ENCODE peak calls at places on chromosome X, in four cellular contexts. V is C1 segment of cervical spinal cord; U is AG09319; J is effector memory CD8-positive, alpha-beta T cell. F is an unnamed sample.

GRCh38 chrX:39729834-39730670 is 367.7 kb downstream of the BCOR start:
- DNase-seq in U (no peak), V (no peak), J (no peak), F (no peak)

GRCh38 chrX:133726211-133726630 is 259.2 kb downstream of the GPC3 start:
- DNase-seq in V (no peak), U (peak), J (no peak), F (no peak)

GRCh38 chrX:9464435-9465371 is at the start of gene TBL1X:
- DNase-seq in U (peak), J (peak), V (no peak), F (no peak)

GRCh38 chrX:86806786-86807185 is 658.5 kb downstream of the DACH2 start:
- DNase-seq in U (no peak), J (no peak), V (no peak), F (no peak)

GRCh38 chrX:136214551-136214950 is 36.6 kb downstream of the MAP7D3 start:
- DNase-seq in J (no peak), U (no peak), V (no peak), F (peak)

GRCh38 chrX:65677954-65678469 is 10.6 kb downstream of the MSN start:
- DNase-seq in U (peak), J (no peak), V (no peak), F (peak)

GRCh38 chrX:68710870-68711576 is 63.6 kb downstream of the STARD8 start:
- DNase-seq in J (no peak), V (no peak), U (peak), F (peak)

GRCh38 chrX:132802033-132802432 is 156.4 kb downstream of the HS6ST2 start:
- DNase-seq in V (no peak), J (no peak), U (no peak), F (no peak)

GRCh38 chrX:47148946-47149345 is 3.9 kb downstream of the RBM10 start:
- DNase-seq in U (no peak), J (no peak), V (no peak), F (no peak)

GRCh38 chrX:34918856-34919255 is 23.7 kb upstream of the FAM47B start:
- DNase-seq in V (no peak), U (peak), J (no peak), F (peak)

GRCh38 chrX:15177316-15177715 is 92.6 kb downstream of the ASB9 start:
- DNase-seq in V (no peak), J (no peak), U (no peak), F (no peak)

GRCh38 chrX:136779346-136779781 is 1.4 kb downstream of the ARHGEF6 start:
- DNase-seq in U (no peak), J (peak), V (no peak), F (no peak)

GRCh38 chrX:134373736-134374135 is 86.2 kb upstream of the HPRT1 start:
- DNase-seq in V (no peak), U (no peak), J (no peak), F (no peak)

GRCh38 chrX:29687687-29688086 is 527.7 kb upstream of the MAGEB2 start:
- DNase-seq in V (no peak), U (no peak), J (no peak), F (no peak)

GRCh38 chrX:153400146-153401132 is 711 bp downstream of the PNMA6E start:
- DNase-seq in J (peak), V (no peak), U (no peak), F (peak)

GRCh38 chrX:24146283-24146865 is 3.2 kb upstream of the ZFX start:
- DNase-seq in V (no peak), U (no peak), J (no peak), F (no peak)

GRCh38 chrX:88135735-88136134 is 611.3 kb upstream of the CPXCR1 start:
- DNase-seq in V (no peak), U (no peak), J (no peak), F (no peak)

GRCh38 chrX:96435636-96436035 is 249.0 kb upstream of the DIAPH2 start:
- DNase-seq in J (no peak), U (no peak), V (no peak), F (no peak)

GRCh38 chrX:2756534-2756933 is 4.7 kb downstream of the XG start:
- DNase-seq in V (no peak), J (no peak), U (no peak), F (no peak)

GRCh38 chrX:67585401-67585800 is 41.6 kb downstream of the AR start:
- DNase-seq in U (no peak), V (no peak), J (no peak), F (no peak)

GRCh38 chrX:101677028-101677427 is 17.4 kb upstream of the ARMCX2 start:
- DNase-seq in V (no peak), U (no peak), J (no peak), F (no peak)

GRCh38 chrX:39972340-39972739 is 125.4 kb downstream of the BCOR start:
- DNase-seq in U (no peak), V (no peak), J (no peak), F (no peak)

GRCh38 chrX:13794417-13794816 is 22.5 kb downstream of the GPM6B start:
- DNase-seq in J (no peak), V (no peak), U (no peak), F (no peak)

GRCh38 chrX:25872786-25873185 is 265.4 kb upstream of the MAGEB18 start:
- DNase-seq in J (no peak), U (no peak), V (no peak), F (no peak)

GRCh38 chrX:26670521-26670920 is 454.6 kb downstream of the MAGEB5 start:
- DNase-seq in J (no peak), V (no peak), U (no peak), F (no peak)

GRCh38 chrX:11629593-11630211 is 36.0 kb downstream of the ARHGAP6 start:
- DNase-seq in V (no peak), J (no peak), U (peak), F (no peak)

GRCh38 chrX:19672211-19672814 is 157.0 kb upstream of the MAP3K15 start:
- DNase-seq in U (no peak), V (no peak), J (no peak), F (no peak)

GRCh38 chrX:71540801-71541545 is 8.1 kb downstream of the OGT start:
- DNase-seq in U (no peak), J (no peak), V (no peak), F (no peak)

GRCh38 chrX:19670854-19671620 is 155.7 kb upstream of the MAP3K15 start:
- DNase-seq in U (peak), J (no peak), V (no peak), F (no peak)

F was measured in H54.